ENCODE peak calls at places on chromosomes 7 and 10, in five cellular contexts. L, S, V, D and F are unnamed samples.

GRCh38 chr7:95472521-95473160 is 13.1 kb upstream of the ASB4 start:
- DNase-seq in D (no peak), V (peak), L (no peak), S (no peak), F (no peak)

GRCh38 chr7:99543081-99543671 is 8.7 kb downstream of the FAM200A start:
- DNase-seq in S (no peak), D (no peak), V (no peak), L (no peak), F (no peak)

GRCh38 chr7:141360414-141360760 is 190.8 kb upstream of the AGK start:
- DNase-seq in S (no peak), D (no peak), V (no peak), L (no peak), F (no peak)

GRCh38 chr10:72523062-72523461 is 102.8 kb downstream of the MICU1 start:
- DNase-seq in V (no peak), S (no peak), L (no peak), D (no peak), F (no peak)

GRCh38 chr10:50360077-50360476 is 108.8 kb upstream of the ASAH2 start:
- DNase-seq in D (no peak), L (no peak), V (peak), S (no peak), F (no peak)

GRCh38 chr7:50864694-50865093 is 82.0 kb upstream of the GRB10 start:
- DNase-seq in S (no peak), V (no peak), L (no peak), D (no peak), F (no peak)

GRCh38 chr7:128318696-128319095 is 25.0 kb downstream of the RBM28 start:
- DNase-seq in V (no peak), D (no peak), S (no peak), L (no peak), F (no peak)

GRCh38 chr7:135990258-135990657 is 13.1 kb upstream of the MTPN start:
- DNase-seq in S (no peak), L (no peak), D (no peak), V (no peak), F (no peak)

GRCh38 chr10:130914377-130914776 is 397.1 kb downstream of the TCERG1L start:
- DNase-seq in S (no peak), V (no peak), D (no peak), L (no peak), F (no peak)

GRCh38 chr7:7220821-7221220 is 38.5 kb downstream of the C1GALT1 start:
- DNase-seq in V (peak), L (no peak), S (no peak), D (no peak), F (no peak)

GRCh38 chr7:29749701-29750321 is 56.5 kb upstream of the WIPF3 start:
- DNase-seq in D (no peak), V (no peak), S (no peak), L (no peak), F (no peak)